ENCODE peak calls at places on chromosomes 13 and 19, in seven cellular contexts. O, H, Z, Y, R, C and N are unnamed samples.
A peak's percentile ranks its signal among the peaks of the same experiment; 100 is the strongest.

GRCh38 chr19:35641515-35642151 is at the start of gene ETV2:
- DNase-seq in O (peak; percentile 35), H (peak; percentile 34), Z (peak; percentile 46), Y (peak; percentile 58), R (peak; percentile 80), C (no peak), N (peak; percentile 38)

GRCh38 chr13:75908137-75908536 is 272.0 kb downstream of the LMO7 start:
- DNase-seq in O (no peak), H (no peak), Z (peak; percentile 50), Y (no peak), R (no peak), C (no peak), N (peak; percentile 21)

GRCh38 chr19:9883231-9883758 is 48.2 kb downstream of the PIN1 start:
- DNase-seq in O (no peak), H (no peak), Z (no peak), Y (no peak), R (peak; percentile 56), C (no peak), N (no peak)

GRCh38 chr19:6484831-6485230 is 3.2 kb upstream of the DENND1C start:
- DNase-seq in O (no peak), H (no peak), Z (no peak), Y (no peak), R (no peak), C (no peak), N (no peak)

GRCh38 chr19:29576761-29577661 is 29.1 kb upstream of the POP4 start:
- DNase-seq in O (no peak), H (no peak), Z (no peak), Y (no peak), R (no peak), C (no peak), N (no peak)

GRCh38 chr19:32599736-32600157 is 18.8 kb downstream of the PDCD5 start:
- DNase-seq in O (no peak), H (peak; percentile 25), Z (no peak), Y (peak; percentile 12), R (peak; percentile 55), C (no peak), N (peak; percentile 30)

GRCh38 chr19:38444026-38444425 is 10.5 kb downstream of the RYR1 start:
- DNase-seq in O (no peak), H (no peak), Z (no peak), Y (no peak), R (no peak), C (no peak), N (no peak)

GRCh38 chr19:37931941-37932655 is 25.1 kb downstream of the SIPA1L3 start:
- DNase-seq in O (peak; percentile 9), H (peak; percentile 89), Z (peak; percentile 26), Y (no peak), R (peak; percentile 91), C (no peak), N (peak; percentile 89)

GRCh38 chr13:74203576-74203975 is 69.4 kb upstream of the KLF12 start:
- DNase-seq in O (no peak), H (no peak), Z (no peak), Y (no peak), R (no peak), C (no peak), N (no peak)

GRCh38 chr13:101988140-101988539 is 413.7 kb downstream of the FGF14 start:
- DNase-seq in O (no peak), H (no peak), Z (no peak), Y (no peak), R (peak; percentile 45), C (no peak), N (no peak)

GRCh38 chr13:42581427-42581826 is 7.5 kb downstream of the TNFSF11 start:
- DNase-seq in O (no peak), H (no peak), Z (no peak), Y (no peak), R (no peak), C (no peak), N (no peak)

GRCh38 chr19:55251296-55252081 is 7.3 kb downstream of the PPP6R1 start:
- DNase-seq in O (no peak), H (no peak), Z (no peak), Y (peak; percentile 49), R (no peak), C (no peak), N (peak; percentile 76)

GRCh38 chr19:13089857-13090507 is 12.7 kb downstream of the LYL1 start:
- DNase-seq in O (no peak), H (no peak), Z (no peak), Y (no peak), R (no peak), C (no peak), N (no peak)

GRCh38 chr19:39865953-39866352 is 19.8 kb upstream of the FBL start:
- DNase-seq in O (no peak), H (no peak), Z (no peak), Y (no peak), R (no peak), C (no peak), N (no peak)

GRCh38 chr13:41137951-41138350 is 5.3 kb upstream of the KBTBD6 start:
- DNase-seq in O (no peak), H (no peak), Z (no peak), Y (no peak), R (no peak), C (no peak), N (no peak)

GRCh38 chr13:51861728-51862300 is at the start of gene CCDC70:
- DNase-seq in O (no peak), H (no peak), Z (no peak), Y (no peak), R (no peak), C (no peak), N (no peak)

GRCh38 chr13:54241719-54242118 is 1213.1 kb downstream of the OLFM4 start:
- DNase-seq in O (no peak), H (no peak), Z (no peak), Y (no peak), R (no peak), C (no peak), N (no peak)

GRCh38 chr13:88263808-88264207 is 592.6 kb downstream of the SLITRK5 start:
- DNase-seq in O (no peak), H (no peak), Z (no peak), Y (no peak), R (no peak), C (no peak), N (no peak)

GRCh38 chr19:47499371-47499770 is 15.4 kb upstream of the KPTN start:
- DNase-seq in O (no peak), H (no peak), Z (no peak), Y (no peak), R (no peak), C (no peak), N (no peak)

GRCh38 chr13:94196426-94196825 is 283.1 kb downstream of the DCT start:
- DNase-seq in O (no peak), H (no peak), Z (no peak), Y (no peak), R (no peak), C (no peak), N (no peak)

GRCh38 chr13:35489050-35489449 is 12.6 kb upstream of the MAB21L1 start:
- DNase-seq in O (no peak), H (no peak), Z (no peak), Y (no peak), R (no peak), C (no peak), N (no peak)

GRCh38 chr13:59680429-59681024 is 483.2 kb downstream of the DIAPH3 start:
- DNase-seq in O (no peak), H (no peak), Z (no peak), Y (no peak), R (no peak), C (no peak), N (no peak)
- H3K27ac ChIP-seq in O (no peak overlapping the region), H (no peak overlapping the region), Z (no peak overlapping the region), Y (no peak overlapping the region), R (no peak overlapping the region), C (no peak overlapping the region), N (no peak overlapping the region)

DNA sequence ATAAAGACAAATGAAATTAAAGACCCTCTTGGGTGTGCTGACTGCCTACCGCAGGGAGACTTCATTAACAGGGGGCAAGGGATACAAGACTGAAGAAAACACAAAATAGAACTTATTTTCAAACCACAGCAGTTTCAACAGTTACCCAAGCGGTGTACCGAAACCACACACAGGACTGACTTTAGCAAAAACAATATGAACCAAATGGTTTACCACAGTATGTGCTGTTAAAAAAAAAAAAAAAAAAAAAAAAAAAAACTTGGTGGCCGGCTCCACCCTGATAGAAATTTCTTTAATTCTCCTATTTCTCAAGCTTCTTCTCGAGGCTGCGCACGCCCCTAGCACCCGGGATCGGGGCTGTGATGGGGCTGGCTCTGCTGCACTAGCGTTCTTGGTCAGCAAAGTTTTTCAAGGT is 42.6 kb downstream of the KLF2 start:
- DNase-seq in O (no peak), H (no peak), Z (no peak), Y (peak; percentile 53), R (no peak), C (no peak), N (no peak)
- H3K4me3 ChIP-seq in O (no peak overlapping the region), H (no peak overlapping the region), Z (no peak overlapping the region), Y (peak overlapping the region; percentile 80), R (no peak overlapping the region), C (no peak overlapping the region), N (no peak overlapping the region)

GRCh38 chr19:3983936-3984583 is 1.2 kb downstream of the EEF2 start:
- DNase-seq in O (no peak), H (peak; percentile 70), Z (no peak), Y (no peak), R (peak; percentile 56), C (no peak), N (peak; percentile 57)
- H3K4me1 ChIP-seq in O (peaks cover 4% of the 10 kb centered on the region), H (peaks cover 45% of the 10 kb centered on the region), Z (peaks cover 6% of the 10 kb centered on the region), Y (peaks cover 46% of the 10 kb centered on the region), R (peaks cover 12% of the 10 kb centered on the region), C (peaks cover 29% of the 10 kb centered on the region), N (peaks cover 17% of the 10 kb centered on the region)

DNA sequence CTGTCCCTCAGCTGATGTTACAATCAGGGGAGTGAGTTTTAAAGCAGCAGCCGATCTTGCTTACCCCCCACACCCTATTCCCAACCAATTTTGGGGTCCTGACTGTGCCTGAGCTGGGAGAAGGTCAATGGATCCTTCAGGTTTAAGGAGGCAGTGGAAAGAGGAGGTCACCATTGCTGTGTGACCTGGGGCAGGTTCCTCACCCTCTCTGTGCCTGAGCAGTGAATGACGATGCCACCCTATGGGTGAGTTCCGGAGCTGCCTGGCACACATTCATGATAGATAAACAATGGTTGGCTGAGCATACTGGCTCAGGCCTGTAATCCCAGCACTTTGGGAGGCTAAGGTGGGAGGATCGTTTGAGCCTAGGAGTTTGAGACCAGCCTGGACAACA is 20.3 kb upstream of the JUND start:
- DNase-seq in O (no peak), H (no peak), Z (no peak), Y (no peak), R (no peak), C (no peak), N (no peak)
- H3K27ac ChIP-seq in O (peak overlapping the region; percentile 59), H (peak overlapping the region; percentile 77), Z (peak overlapping the region; percentile 100), Y (peak overlapping the region; percentile 20), R (no peak overlapping the region), C (peak overlapping the region; percentile 76), N (peak overlapping the region; percentile 37)